ENCODE peak calls at places on chromosomes 1 and 21, in seven cellular contexts. One of them, this sample, is unnamed.

GRCh38 chr1:156394835-156395461 is 25.9 kb downstream of the RHBG start:
- DNase-seq in activated T-helper 1 cell treated with anti-CD3 and anti-CD28 coated beads, Interleukin-2, amount 50 U/mL, for 16 hours: no peak
- DNase-seq in naive B cell: no peak
- DNase-seq in amygdala: no peak
- DNase-seq in EL: no peak
- DNase-seq in tibial artery: no peak
- DNase-seq in GM13976: no peak
- DNase-seq in this sample: no peak

GRCh38 chr1:54611621-54612020 is 11.7 kb downstream of the FAM151A start:
- DNase-seq in EL: no peak
- DNase-seq in naive B cell: no peak
- DNase-seq in GM13976: no peak
- DNase-seq in amygdala: no peak
- DNase-seq in activated T-helper 1 cell treated with anti-CD3 and anti-CD28 coated beads, Interleukin-2, amount 50 U/mL, for 16 hours: no peak
- DNase-seq in tibial artery: no peak
- DNase-seq in this sample: no peak

GRCh38 chr1:162943627-162944026 is 82.7 kb upstream of the CCDC190 start:
- DNase-seq in naive B cell: no peak
- DNase-seq in tibial artery: no peak
- DNase-seq in activated T-helper 1 cell treated with anti-CD3 and anti-CD28 coated beads, Interleukin-2, amount 50 U/mL, for 16 hours: no peak
- DNase-seq in EL: no peak
- DNase-seq in amygdala: no peak
- DNase-seq in GM13976: no peak
- DNase-seq in this sample: peak; percentile 68

GRCh38 chr1:178472531-178472930 is 24.2 kb downstream of the CLEC20A start:
- DNase-seq in EL: no peak
- DNase-seq in tibial artery: no peak
- DNase-seq in GM13976: no peak
- DNase-seq in amygdala: no peak
- DNase-seq in naive B cell: no peak
- DNase-seq in activated T-helper 1 cell treated with anti-CD3 and anti-CD28 coated beads, Interleukin-2, amount 50 U/mL, for 16 hours: no peak
- DNase-seq in this sample: no peak

GRCh38 chr1:205813755-205814058 is 709 bp upstream of the SLC41A1 start:
- DNase-seq in amygdala: no peak
- DNase-seq in naive B cell: no peak
- DNase-seq in EL: no peak
- DNase-seq in tibial artery: no peak
- DNase-seq in GM13976: no peak
- DNase-seq in activated T-helper 1 cell treated with anti-CD3 and anti-CD28 coated beads, Interleukin-2, amount 50 U/mL, for 16 hours: no peak
- DNase-seq in this sample: no peak

GRCh38 chr1:41901551-41901950 is 17.2 kb downstream of the HIVEP3 start:
- DNase-seq in naive B cell: no peak
- DNase-seq in amygdala: no peak
- DNase-seq in GM13976: no peak
- DNase-seq in tibial artery: no peak
- DNase-seq in EL: no peak
- DNase-seq in activated T-helper 1 cell treated with anti-CD3 and anti-CD28 coated beads, Interleukin-2, amount 50 U/mL, for 16 hours: no peak
- DNase-seq in this sample: no peak

GRCh38 chr1:200384818-200385390 is 24.9 kb downstream of the ZNF281 start:
- DNase-seq in activated T-helper 1 cell treated with anti-CD3 and anti-CD28 coated beads, Interleukin-2, amount 50 U/mL, for 16 hours: no peak
- DNase-seq in GM13976: no peak
- DNase-seq in EL: no peak
- DNase-seq in tibial artery: no peak
- DNase-seq in amygdala: no peak
- DNase-seq in naive B cell: no peak
- DNase-seq in this sample: no peak

GRCh38 chr1:90494748-90495282 is 222.3 kb downstream of the BARHL2 start:
- DNase-seq in naive B cell: no peak
- DNase-seq in GM13976: no peak
- DNase-seq in tibial artery: no peak
- DNase-seq in activated T-helper 1 cell treated with anti-CD3 and anti-CD28 coated beads, Interleukin-2, amount 50 U/mL, for 16 hours: no peak
- DNase-seq in EL: no peak
- DNase-seq in amygdala: no peak
- DNase-seq in this sample: no peak

GRCh38 chr1:95117207-95118018 is at the start of gene TLCD4:
- DNase-seq in GM13976: peak; percentile 59
- DNase-seq in amygdala: peak; percentile 61
- DNase-seq in tibial artery: peak; percentile 77
- DNase-seq in naive B cell: peak; percentile 40
- DNase-seq in EL: peak; percentile 61
- DNase-seq in activated T-helper 1 cell treated with anti-CD3 and anti-CD28 coated beads, Interleukin-2, amount 50 U/mL, for 16 hours: peak; percentile 15
- DNase-seq in this sample: no peak

GRCh38 chr1:183870351-183871077 is 65.6 kb downstream of the RGL1 start:
- DNase-seq in GM13976: no peak
- DNase-seq in amygdala: no peak
- DNase-seq in naive B cell: no peak
- DNase-seq in activated T-helper 1 cell treated with anti-CD3 and anti-CD28 coated beads, Interleukin-2, amount 50 U/mL, for 16 hours: no peak
- DNase-seq in EL: no peak
- DNase-seq in tibial artery: peak; percentile 78
- DNase-seq in this sample: no peak

GRCh38 chr1:184315254-184315653 is 71.6 kb upstream of the C1orf21 start:
- DNase-seq in naive B cell: no peak
- DNase-seq in EL: peak; percentile 74
- DNase-seq in GM13976: no peak
- DNase-seq in activated T-helper 1 cell treated with anti-CD3 and anti-CD28 coated beads, Interleukin-2, amount 50 U/mL, for 16 hours: no peak
- DNase-seq in amygdala: no peak
- DNase-seq in tibial artery: no peak
- DNase-seq in this sample: no peak

GRCh38 chr1:244201750-244202149 is 150.7 kb downstream of the ZBTB18 start:
- DNase-seq in amygdala: no peak
- DNase-seq in EL: no peak
- DNase-seq in GM13976: no peak
- DNase-seq in naive B cell: no peak
- DNase-seq in activated T-helper 1 cell treated with anti-CD3 and anti-CD28 coated beads, Interleukin-2, amount 50 U/mL, for 16 hours: no peak
- DNase-seq in tibial artery: no peak
- DNase-seq in this sample: no peak

GRCh38 chr1:235075955-235076308 is 52.7 kb downstream of the TOMM20 start:
- DNase-seq in tibial artery: no peak
- DNase-seq in EL: peak; percentile 25
- DNase-seq in amygdala: no peak
- DNase-seq in activated T-helper 1 cell treated with anti-CD3 and anti-CD28 coated beads, Interleukin-2, amount 50 U/mL, for 16 hours: no peak
- DNase-seq in naive B cell: no peak
- DNase-seq in GM13976: no peak
- DNase-seq in this sample: no peak

GRCh38 chr21:43644609-43645008 is 14.7 kb downstream of the HSF2BP start:
- DNase-seq in GM13976: no peak
- DNase-seq in activated T-helper 1 cell treated with anti-CD3 and anti-CD28 coated beads, Interleukin-2, amount 50 U/mL, for 16 hours: no peak
- DNase-seq in amygdala: no peak
- DNase-seq in EL: no peak
- DNase-seq in tibial artery: peak; percentile 74
- DNase-seq in naive B cell: no peak
- DNase-seq in this sample: no peak

GRCh38 chr1:17768651-17769241 is 13.6 kb downstream of the ACTL8 start:
- DNase-seq in EL: peak; percentile 96
- DNase-seq in amygdala: no peak
- DNase-seq in naive B cell: no peak
- DNase-seq in tibial artery: no peak
- DNase-seq in GM13976: no peak
- DNase-seq in activated T-helper 1 cell treated with anti-CD3 and anti-CD28 coated beads, Interleukin-2, amount 50 U/mL, for 16 hours: no peak
- DNase-seq in this sample: peak; percentile 75

GRCh38 chr1:215819114-215819513 is 252.0 kb downstream of the KCTD3 start:
- DNase-seq in naive B cell: no peak
- DNase-seq in activated T-helper 1 cell treated with anti-CD3 and anti-CD28 coated beads, Interleukin-2, amount 50 U/mL, for 16 hours: no peak
- DNase-seq in amygdala: no peak
- DNase-seq in EL: peak; percentile 72
- DNase-seq in tibial artery: no peak
- DNase-seq in GM13976: no peak
- DNase-seq in this sample: no peak

GRCh38 chr1:200873116-200873670 is 412 bp downstream of the GPR25 start:
- DNase-seq in tibial artery: no peak
- DNase-seq in EL: no peak
- DNase-seq in amygdala: no peak
- DNase-seq in GM13976: no peak
- DNase-seq in activated T-helper 1 cell treated with anti-CD3 and anti-CD28 coated beads, Interleukin-2, amount 50 U/mL, for 16 hours: no peak
- DNase-seq in naive B cell: no peak
- DNase-seq in this sample: no peak

GRCh38 chr1:168287237-168287664 is 6.6 kb downstream of the TBX19 start:
- DNase-seq in tibial artery: no peak
- DNase-seq in activated T-helper 1 cell treated with anti-CD3 and anti-CD28 coated beads, Interleukin-2, amount 50 U/mL, for 16 hours: no peak
- DNase-seq in amygdala: no peak
- DNase-seq in GM13976: no peak
- DNase-seq in EL: peak; percentile 60
- DNase-seq in naive B cell: no peak
- DNase-seq in this sample: no peak

GRCh38 chr1:151146072-151146415 is 387 bp downstream of the SEMA6C start:
- DNase-seq in naive B cell: no peak
- DNase-seq in amygdala: no peak
- DNase-seq in GM13976: no peak
- DNase-seq in EL: peak; percentile 18
- DNase-seq in activated T-helper 1 cell treated with anti-CD3 and anti-CD28 coated beads, Interleukin-2, amount 50 U/mL, for 16 hours: no peak
- DNase-seq in tibial artery: no peak
- DNase-seq in this sample: no peak

GRCh38 chr1:31243451-31244286 is 4.0 kb upstream of the NKAIN1 start:
- DNase-seq in naive B cell: no peak
- DNase-seq in amygdala: no peak
- DNase-seq in EL: peak; percentile 27
- DNase-seq in activated T-helper 1 cell treated with anti-CD3 and anti-CD28 coated beads, Interleukin-2, amount 50 U/mL, for 16 hours: no peak
- DNase-seq in tibial artery: no peak
- DNase-seq in GM13976: no peak
- DNase-seq in this sample: no peak

GRCh38 chr1:208243851-208244583 is at the start of gene PLXNA2:
- DNase-seq in EL: peak; percentile 77
- DNase-seq in tibial artery: peak; percentile 91
- DNase-seq in activated T-helper 1 cell treated with anti-CD3 and anti-CD28 coated beads, Interleukin-2, amount 50 U/mL, for 16 hours: peak; percentile 38
- DNase-seq in naive B cell: peak; percentile 76
- DNase-seq in GM13976: peak; percentile 53
- DNase-seq in amygdala: peak; percentile 54
- DNase-seq in this sample: no peak

GRCh38 chr1:224500802-224501201 is 66.2 kb upstream of the WDR26 start:
- DNase-seq in activated T-helper 1 cell treated with anti-CD3 and anti-CD28 coated beads, Interleukin-2, amount 50 U/mL, for 16 hours: no peak
- DNase-seq in EL: no peak
- DNase-seq in naive B cell: no peak
- DNase-seq in amygdala: no peak
- DNase-seq in tibial artery: no peak
- DNase-seq in GM13976: no peak
- DNase-seq in this sample: no peak

GRCh38 chr1:169048043-169048442 is 58.4 kb upstream of the ATP1B1 start:
- DNase-seq in EL: no peak
- DNase-seq in tibial artery: no peak
- DNase-seq in amygdala: no peak
- DNase-seq in activated T-helper 1 cell treated with anti-CD3 and anti-CD28 coated beads, Interleukin-2, amount 50 U/mL, for 16 hours: no peak
- DNase-seq in naive B cell: no peak
- DNase-seq in GM13976: no peak
- DNase-seq in this sample: no peak

GRCh38 chr1:32172621-32173245 is 6.7 kb upstream of the TXLNA start:
- DNase-seq in GM13976: no peak
- DNase-seq in amygdala: no peak
- DNase-seq in activated T-helper 1 cell treated with anti-CD3 and anti-CD28 coated beads, Interleukin-2, amount 50 U/mL, for 16 hours: no peak
- DNase-seq in naive B cell: no peak
- DNase-seq in tibial artery: no peak
- DNase-seq in EL: no peak
- DNase-seq in this sample: no peak

GRCh38 chr1:198967566-198967965 is 328.7 kb downstream of the PTPRC start:
- DNase-seq in naive B cell: no peak
- DNase-seq in tibial artery: no peak
- DNase-seq in EL: no peak
- DNase-seq in activated T-helper 1 cell treated with anti-CD3 and anti-CD28 coated beads, Interleukin-2, amount 50 U/mL, for 16 hours: no peak
- DNase-seq in GM13976: no peak
- DNase-seq in amygdala: no peak
- DNase-seq in this sample: no peak

GRCh38 chr21:36859744-36860501 is 106.5 kb downstream of the HLCS start:
- DNase-seq in GM13976: peak; percentile 43
- DNase-seq in tibial artery: peak; percentile 81
- DNase-seq in activated T-helper 1 cell treated with anti-CD3 and anti-CD28 coated beads, Interleukin-2, amount 50 U/mL, for 16 hours: no peak
- DNase-seq in EL: peak; percentile 79
- DNase-seq in naive B cell: no peak
- DNase-seq in amygdala: no peak
- DNase-seq in this sample: no peak

GRCh38 chr1:209937996-209938959 is at the start of gene SYT14:
- DNase-seq in GM13976: peak; percentile 25
- DNase-seq in activated T-helper 1 cell treated with anti-CD3 and anti-CD28 coated beads, Interleukin-2, amount 50 U/mL, for 16 hours: no peak
- DNase-seq in tibial artery: no peak
- DNase-seq in amygdala: peak; percentile 24
- DNase-seq in naive B cell: no peak
- DNase-seq in EL: peak; percentile 73
- DNase-seq in this sample: no peak

GRCh38 chr1:88943221-88943620 is 49.2 kb downstream of the KYAT3 start:
- DNase-seq in activated T-helper 1 cell treated with anti-CD3 and anti-CD28 coated beads, Interleukin-2, amount 50 U/mL, for 16 hours: no peak
- DNase-seq in GM13976: no peak
- DNase-seq in EL: no peak
- DNase-seq in tibial artery: no peak
- DNase-seq in amygdala: no peak
- DNase-seq in naive B cell: no peak
- DNase-seq in this sample: no peak